ENCODE peak calls at places on chromosomes 6 and 20, in eight cellular contexts. K, A, O, Z, B, X, U and C are unnamed samples.

GRCh38 chr6:105560611-105561066 is 157.8 kb upstream of the PREP start:
- DNase-seq in K (peak), A (no peak), O (peak), Z (peak), B (peak), X (no peak), U (no peak), C (no peak)

GRCh38 chr6:161368514-161368913 is 94.7 kb upstream of the AGPAT4 start:
- DNase-seq in K (no peak), A (no peak), O (no peak), Z (no peak), B (no peak), X (no peak), U (no peak), C (no peak)

GRCh38 chr6:25280617-25280990 is 1.4 kb downstream of the CARMIL1 start:
- DNase-seq in K (no peak), A (peak), O (no peak), Z (no peak), B (no peak), X (no peak), U (no peak), C (no peak)

GRCh38 chr20:49381558-49382493 is 100.6 kb downstream of the KCNB1 start:
- DNase-seq in K (peak), A (no peak), O (peak), Z (peak), B (peak), X (peak), U (peak), C (no peak)

GRCh38 chr6:152642578-152643375 is 5.6 kb upstream of the SYNE1 start:
- DNase-seq in K (peak), A (peak), O (peak), Z (peak), B (peak), X (peak), U (peak), C (peak)

GRCh38 chr20:4961746-4962145 is 39.6 kb downstream of the SLC23A2 start:
- DNase-seq in K (peak), A (no peak), O (peak), Z (peak), B (no peak), X (no peak), U (no peak), C (peak)

GRCh38 chr6:84967965-84968364 is 203.6 kb upstream of the TBX18 start:
- DNase-seq in K (no peak), A (peak), O (no peak), Z (no peak), B (no peak), X (no peak), U (no peak), C (no peak)

GRCh38 chr20:8018928-8019177 is 708 bp downstream of the TMX4 start:
- DNase-seq in K (no peak), A (no peak), O (peak), Z (peak), B (no peak), X (no peak), U (no peak), C (peak)

GRCh38 chr6:34115396-34116314 is 30.2 kb downstream of the GRM4 start:
- DNase-seq in K (no peak), A (peak), O (peak), Z (peak), B (peak), X (peak), U (no peak), C (peak)

GRCh38 chr6:152368761-152369624 is 268.2 kb downstream of the SYNE1 start:
- DNase-seq in K (peak), A (no peak), O (peak), Z (no peak), B (no peak), X (peak), U (peak), C (no peak)

GRCh38 chr20:17364681-17365080 is 137.8 kb downstream of the PCSK2 start:
- DNase-seq in K (no peak), A (no peak), O (no peak), Z (no peak), B (no peak), X (no peak), U (no peak), C (no peak)

GRCh38 chr6:125858427-125859320 is 67.9 kb downstream of the NCOA7 start:
- DNase-seq in K (peak), A (peak), O (peak), Z (peak), B (peak), X (peak), U (no peak), C (no peak)

GRCh38 chr6:111711989-111712388 is 106.3 kb upstream of the TRAF3IP2 start:
- DNase-seq in K (no peak), A (no peak), O (no peak), Z (no peak), B (no peak), X (no peak), U (no peak), C (no peak)

GRCh38 chr6:68445926-68446325 is 189.2 kb upstream of the ADGRB3 start:
- DNase-seq in K (no peak), A (no peak), O (no peak), Z (no peak), B (no peak), X (no peak), U (no peak), C (no peak)

GRCh38 chr6:93972791-93973190 is 553.4 kb upstream of the EPHA7 start:
- DNase-seq in K (peak), A (no peak), O (no peak), Z (peak), B (no peak), X (no peak), U (no peak), C (no peak)

GRCh38 chr20:36575066-36575743 is 1.8 kb downstream of the TGIF2 start:
- DNase-seq in K (peak), A (peak), O (peak), Z (peak), B (peak), X (peak), U (peak), C (no peak)

GRCh38 chr6:106381871-106382270 is 21.4 kb downstream of the CRYBG1 start:
- DNase-seq in K (no peak), A (peak), O (no peak), Z (no peak), B (no peak), X (no peak), U (no peak), C (peak)

GRCh38 chr6:87183687-87184086 is 28.3 kb downstream of the ZNF292 start:
- DNase-seq in K (peak), A (no peak), O (peak), Z (peak), B (peak), X (no peak), U (no peak), C (no peak)

GRCh38 chr6:140441256-140441655 is 1066.8 kb upstream of the CITED2 start:
- DNase-seq in K (peak), A (peak), O (peak), Z (peak), B (peak), X (peak), U (peak), C (no peak)

GRCh38 chr6:144820270-144820669 is 535.1 kb downstream of the UTRN start:
- DNase-seq in K (no peak), A (no peak), O (peak), Z (no peak), B (no peak), X (no peak), U (no peak), C (no peak)

GRCh38 chr6:114058435-114058834 is 87.5 kb upstream of the HDAC2 start:
- DNase-seq in K (no peak), A (no peak), O (no peak), Z (no peak), B (peak), X (no peak), U (no peak), C (no peak)

GRCh38 chr20:37564388-37565133 is 36.9 kb upstream of the BLCAP start:
- DNase-seq in K (peak), A (peak), O (no peak), Z (peak), B (peak), X (peak), U (peak), C (no peak)

GRCh38 chr6:168155193-168155592 is 76.2 kb upstream of the FRMD1 start:
- DNase-seq in K (peak), A (no peak), O (peak), Z (peak), B (no peak), X (no peak), U (no peak), C (no peak)

GRCh38 chr6:53603381-53604121 is 58.6 kb upstream of the GCLC start:
- DNase-seq in K (peak), A (no peak), O (peak), Z (peak), B (peak), X (no peak), U (no peak), C (no peak)

GRCh38 chr6:7632501-7633290 is 42.7 kb downstream of the SNRNP48 start:
- DNase-seq in K (no peak), A (no peak), O (no peak), Z (no peak), B (no peak), X (no peak), U (no peak), C (no peak)

GRCh38 chr6:22007469-22007868 is 289.4 kb downstream of the PRL start:
- DNase-seq in K (no peak), A (no peak), O (no peak), Z (no peak), B (no peak), X (no peak), U (no peak), C (no peak)

GRCh38 chr6:19538086-19538485 is 299.1 kb upstream of the ID4 start:
- DNase-seq in K (no peak), A (peak), O (no peak), Z (no peak), B (no peak), X (peak), U (no peak), C (no peak)

GRCh38 chr6:79672631-79673065 is 41.5 kb downstream of the SH3BGRL2 start:
- DNase-seq in K (peak), A (peak), O (peak), Z (peak), B (peak), X (no peak), U (no peak), C (peak)

GRCh38 chr6:156017838-156018237 is 562.2 kb upstream of the NOX3 start:
- DNase-seq in K (peak), A (no peak), O (peak), Z (peak), B (no peak), X (no peak), U (no peak), C (no peak)

GRCh38 chr20:20073851-20074252 is 21.5 kb downstream of the CFAP61 start:
- DNase-seq in K (no peak), A (no peak), O (no peak), Z (no peak), B (no peak), X (no peak), U (no peak), C (no peak)

GRCh38 chr20:11031300-11031699 is 357.5 kb upstream of the JAG1 start:
- DNase-seq in K (no peak), A (no peak), O (no peak), Z (no peak), B (no peak), X (no peak), U (no peak), C (no peak)

GRCh38 chr20:8132632-8133587 is 844 bp downstream of the PLCB1 start:
- DNase-seq in K (peak), A (peak), O (no peak), Z (no peak), B (peak), X (peak), U (peak), C (no peak)

GRCh38 chr6:17472653-17473183 is 79.3 kb downstream of the CAP2 start:
- DNase-seq in K (no peak), A (no peak), O (peak), Z (no peak), B (peak), X (no peak), U (no peak), C (no peak)

GRCh38 chr6:35487653-35488516 is 9.0 kb downstream of the TEAD3 start:
- DNase-seq in K (no peak), A (peak), O (peak), Z (peak), B (peak), X (peak), U (peak), C (no peak)

GRCh38 chr6:35484921-35485392 is 11.9 kb downstream of the TEAD3 start:
- DNase-seq in K (peak), A (no peak), O (peak), Z (no peak), B (no peak), X (peak), U (no peak), C (no peak)

GRCh38 chr6:35483892-35484645 is 12.8 kb downstream of the TEAD3 start:
- DNase-seq in K (no peak), A (no peak), O (no peak), Z (no peak), B (no peak), X (no peak), U (no peak), C (no peak)

GRCh38 chr6:35485402-35485877 is 11.4 kb downstream of the TEAD3 start:
- DNase-seq in K (no peak), A (peak), O (no peak), Z (no peak), B (peak), X (peak), U (no peak), C (no peak)

DNA sequence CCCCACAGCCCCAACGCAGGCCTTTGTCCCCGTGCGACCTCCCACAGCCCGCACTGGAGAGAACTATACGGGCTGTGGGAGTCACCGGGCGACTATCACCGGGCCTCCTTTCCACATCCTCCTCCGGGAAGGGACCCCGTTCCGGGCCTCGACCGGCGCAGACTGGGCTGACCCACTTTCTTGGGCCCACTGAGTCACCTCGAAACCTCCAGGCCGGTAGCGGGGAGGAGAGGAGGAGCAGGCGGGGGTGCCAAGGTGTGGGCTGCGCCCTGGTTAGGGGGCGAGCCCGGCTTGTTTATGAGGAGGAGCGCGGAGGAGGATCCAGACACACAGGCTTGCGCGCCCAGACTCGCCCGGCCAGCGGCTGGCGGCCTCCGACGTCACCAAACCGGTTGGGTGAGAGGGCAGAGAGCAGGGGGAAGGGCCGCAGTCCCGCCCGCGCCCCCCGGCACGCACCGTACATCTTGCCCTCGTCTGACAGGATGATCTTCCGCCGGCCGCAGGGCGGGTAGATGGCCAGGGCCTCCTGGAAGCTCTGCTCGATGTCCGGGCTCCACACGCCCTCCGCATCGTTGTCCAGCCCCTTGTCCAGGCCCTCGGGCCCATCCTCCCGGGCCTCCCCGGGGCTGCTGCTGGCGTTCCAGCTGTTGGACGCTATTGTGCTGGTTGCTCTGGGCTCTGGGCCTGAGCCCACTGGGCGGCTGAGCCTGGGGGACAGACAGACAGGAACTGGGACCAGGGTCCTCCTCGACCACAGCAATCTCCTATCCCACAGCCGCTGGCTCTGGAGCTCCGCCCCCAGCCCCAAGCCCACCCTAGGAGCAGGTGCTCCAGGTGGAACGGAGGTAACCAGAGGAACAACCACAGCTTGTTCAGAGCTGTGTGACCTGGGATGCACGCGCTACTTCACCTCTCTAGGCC is 10.6 kb downstream of the TEAD3 start:
- DNase-seq in K (no peak), A (peak), O (no peak), Z (no peak), B (no peak), X (peak), U (peak), C (no peak)
- H3K4me3 ChIP-seq in K (no peak), A (peak), O (no peak), Z (no peak), B (peak), X (peak), U (peak), C (no peak)

DNA sequence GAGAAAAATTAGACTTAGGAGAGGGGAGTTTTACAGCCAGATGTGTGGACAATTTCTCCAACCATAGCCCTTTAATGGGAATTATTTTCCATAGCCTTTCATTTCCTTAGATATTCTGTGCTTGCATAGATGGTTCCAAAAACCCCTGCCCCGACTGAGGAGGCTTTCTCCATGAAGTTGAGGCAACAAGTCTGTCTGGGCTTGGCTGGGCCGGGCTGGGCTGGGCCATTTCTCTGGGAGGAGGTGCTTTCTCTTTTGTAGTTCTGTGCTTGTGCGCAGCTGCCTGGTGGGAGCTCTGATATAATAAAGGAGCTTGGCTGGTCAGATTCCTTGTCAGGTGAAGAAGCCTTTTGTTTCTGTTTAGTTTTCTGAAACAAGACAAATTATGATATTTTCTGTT is 71.4 kb downstream of the SOBP start:
- DNase-seq in K (no peak), A (peak), O (no peak), Z (peak), B (no peak), X (peak), U (peak), C (no peak)
- H3K4me3 ChIP-seq in K (no peak), A (no peak), O (no peak), Z (no peak), B (peak), X (no peak), U (no peak), C (no peak)

GRCh38 chr20:32767418-32768198 is 5.4 kb downstream of the DNMT3B start:
- DNase-seq in K (no peak), A (no peak), O (no peak), Z (no peak), B (no peak), X (no peak), U (no peak), C (no peak)
- H3K4me3 ChIP-seq in K (no peak), A (peak), O (no peak), Z (no peak), B (no peak), X (no peak), U (no peak), C (no peak)

DNA sequence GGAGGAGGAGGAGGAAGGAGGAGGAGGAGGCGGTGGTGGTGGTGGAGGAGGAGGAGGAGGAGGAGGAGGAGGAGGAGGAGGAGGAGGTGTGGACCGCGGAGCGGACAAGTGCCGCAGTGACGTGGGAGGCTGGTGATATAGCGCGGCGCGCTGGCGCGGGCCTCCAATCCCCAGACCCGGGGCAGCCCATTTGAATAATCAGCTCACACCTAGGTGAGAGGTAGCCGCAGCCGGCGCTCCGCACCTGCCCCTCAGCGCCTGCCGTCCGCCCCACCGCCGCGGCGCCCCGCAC is 204 bp upstream of the FOXA2 start:
- DNase-seq in K (no peak), A (peak), O (no peak), Z (no peak), B (no peak), X (no peak), U (no peak), C (no peak)
- H3K4me3 ChIP-seq in K (no peak), A (peak), O (no peak), Z (no peak), B (no peak), X (no peak), U (peak), C (no peak)

GRCh38 chr20:63657260-63657936 is 714 bp upstream of the RTEL1 start:
- DNase-seq in K (peak), A (peak), O (no peak), Z (no peak), B (no peak), X (peak), U (no peak), C (no peak)
- H3K4me3 ChIP-seq in K (peak), A (peak), O (peak), Z (peak), B (peak), X (peak), U (peak), C (peak)

GRCh38 chr20:34675561-34675960 is 1.3 kb downstream of the PIGU start:
- DNase-seq in K (no peak), A (no peak), O (no peak), Z (no peak), B (no peak), X (no peak), U (no peak), C (no peak)
- H3K4me3 ChIP-seq in K (no peak), A (peak), O (no peak), Z (no peak), B (peak), X (no peak), U (peak), C (no peak)

GRCh38 chr6:137967689-137968467 is 100.8 kb downstream of the TNFAIP3 start:
- DNase-seq in K (peak), A (no peak), O (no peak), Z (no peak), B (peak), X (no peak), U (no peak), C (no peak)
- H3K4me3 ChIP-seq in K (no peak), A (no peak), O (no peak), Z (no peak), B (peak), X (no peak), U (no peak), C (no peak)

DNA sequence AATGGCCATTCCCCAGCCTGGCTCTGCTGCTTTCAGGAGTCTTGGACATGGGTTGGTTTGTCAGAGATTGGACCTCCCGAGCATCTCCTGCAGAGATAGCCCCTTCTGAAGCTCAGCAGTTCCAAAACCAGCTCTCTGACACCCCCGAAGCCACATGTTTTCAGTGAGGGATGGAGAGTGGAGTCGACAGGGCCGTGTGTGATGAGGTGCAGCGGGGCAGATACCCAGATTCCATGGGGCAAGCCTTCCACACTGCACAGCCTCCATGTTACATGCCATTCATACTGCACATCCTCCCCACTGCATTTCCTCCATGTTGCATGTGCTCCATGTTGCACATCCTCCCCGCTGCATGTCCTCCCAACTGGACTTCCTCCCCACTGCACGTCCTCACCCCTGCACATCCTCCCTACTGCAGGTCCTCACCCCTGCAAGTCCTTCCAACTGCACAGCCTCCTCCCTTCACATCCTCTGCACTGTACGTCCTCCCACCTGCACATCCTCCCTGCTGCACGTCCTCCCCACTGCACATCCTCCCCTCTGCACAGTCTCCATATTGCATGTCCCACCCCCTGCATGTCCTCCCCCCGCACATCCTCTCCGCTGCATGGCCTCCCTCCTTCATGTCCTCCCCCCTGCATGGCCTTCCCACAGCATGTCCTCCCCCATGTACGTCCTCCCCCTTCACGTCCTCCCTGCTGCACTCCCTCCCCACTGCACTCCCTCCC is 112.2 kb downstream of the SYNDIG1 start:
- DNase-seq in K (no peak), A (no peak), O (no peak), Z (no peak), B (no peak), X (no peak), U (no peak), C (no peak)
- H3K4me3 ChIP-seq in K (no peak), A (no peak), O (no peak), Z (no peak), B (no peak), X (no peak), U (no peak), C (no peak)